ENCODE peak calls at places on chromosome 6, in nine cellular contexts. Y, U, Q, W, V, B, X, C and H are unnamed samples.
A peak's percentile ranks its signal among the peaks of the same experiment; 100 is the strongest.

GRCh38 chr6:154435400-154435945 is 75.0 kb downstream of the CNKSR3 start:
- DNase-seq in Y (no peak), U (no peak), Q (no peak), W (no peak), V (no peak), B (no peak), X (no peak), C (no peak), H (no peak)

GRCh38 chr6:111642463-111643158 is 36.9 kb upstream of the TRAF3IP2 start:
- DNase-seq in Y (peak; percentile 84), U (peak; percentile 65), Q (peak; percentile 27), W (peak; percentile 85), V (peak; percentile 90), B (no peak), X (peak; percentile 69), C (no peak), H (peak; percentile 57)

GRCh38 chr6:107187630-107188029 is 72.3 kb upstream of the BEND3 start:
- DNase-seq in Y (no peak), U (no peak), Q (no peak), W (no peak), V (no peak), B (no peak), X (no peak), C (no peak), H (no peak)

GRCh38 chr6:54602591-54602990 is 244.0 kb upstream of the FAM83B start:
- DNase-seq in Y (no peak), U (no peak), Q (no peak), W (no peak), V (no peak), B (no peak), X (no peak), C (no peak), H (no peak)

GRCh38 chr6:108948252-108948651 is 100.0 kb downstream of the ARMC2 start:
- DNase-seq in Y (no peak), U (no peak), Q (no peak), W (no peak), V (no peak), B (no peak), X (no peak), C (no peak), H (no peak)

GRCh38 chr6:163324326-163324927 is 90.1 kb upstream of the QKI start:
- DNase-seq in Y (no peak), U (no peak), Q (peak; percentile 36), W (no peak), V (no peak), B (no peak), X (no peak), C (no peak), H (no peak)

GRCh38 chr6:10347561-10348327 is 67.1 kb downstream of the TFAP2A start:
- DNase-seq in Y (no peak), U (peak; percentile 99), Q (peak; percentile 36), W (no peak), V (no peak), B (no peak), X (no peak), C (no peak), H (no peak)

GRCh38 chr6:107110200-107110599 is 5.1 kb downstream of the BEND3 start:
- DNase-seq in Y (no peak), U (peak; percentile 12), Q (no peak), W (peak; percentile 71), V (no peak), B (no peak), X (no peak), C (no peak), H (no peak)

GRCh38 chr6:105560611-105561066 is 157.8 kb upstream of the PREP start:
- DNase-seq in Y (peak; percentile 22), U (peak; percentile 90), Q (no peak), W (no peak), V (peak; percentile 58), B (no peak), X (no peak), C (no peak), H (no peak)

GRCh38 chr6:75349262-75349984 is 64.8 kb upstream of the TMEM30A start:
- DNase-seq in Y (peak; percentile 56), U (no peak), Q (no peak), W (peak; percentile 59), V (peak; percentile 27), B (no peak), X (peak; percentile 55), C (no peak), H (peak; percentile 76)
- TF ChIP-seq CTCF in Y (no peak), U (peak; percentile 24), Q (no peak), W (peak; percentile 13), V (peak; percentile 25), B (no peak), X (no peak), C (no peak), H (no peak)

DNA sequence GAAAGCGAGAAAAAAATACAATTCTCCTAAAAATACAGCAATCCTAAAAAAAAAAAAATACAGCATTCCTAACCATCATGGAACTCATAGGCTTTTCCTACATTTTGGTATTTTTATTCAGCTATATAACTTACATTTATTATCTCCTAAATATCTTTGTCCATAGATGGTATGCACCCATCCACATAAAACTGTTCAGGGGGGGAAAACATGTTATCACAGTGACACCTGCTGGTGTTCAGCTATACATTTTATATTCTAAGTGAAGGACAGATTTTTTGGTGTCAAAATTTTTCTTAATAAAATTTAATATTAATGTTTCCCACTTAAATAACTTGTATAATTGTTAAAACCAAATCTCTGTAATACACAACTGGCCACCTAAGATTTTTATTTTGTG is 58.0 kb downstream of the BLOC1S5 start:
- DNase-seq in Y (peak; percentile 76), U (peak; percentile 13), Q (peak; percentile 53), W (peak; percentile 70), V (peak; percentile 74), B (no peak), X (no peak), C (no peak), H (no peak)
- TF ChIP-seq CTCF in Y (peak; percentile 52), U (peak; percentile 49), Q (peak; percentile 69), W (peak; percentile 49), V (peak; percentile 47), B (peak; percentile 62), X (no peak), C (peak; percentile 60), H (peak; percentile 44)

DNA sequence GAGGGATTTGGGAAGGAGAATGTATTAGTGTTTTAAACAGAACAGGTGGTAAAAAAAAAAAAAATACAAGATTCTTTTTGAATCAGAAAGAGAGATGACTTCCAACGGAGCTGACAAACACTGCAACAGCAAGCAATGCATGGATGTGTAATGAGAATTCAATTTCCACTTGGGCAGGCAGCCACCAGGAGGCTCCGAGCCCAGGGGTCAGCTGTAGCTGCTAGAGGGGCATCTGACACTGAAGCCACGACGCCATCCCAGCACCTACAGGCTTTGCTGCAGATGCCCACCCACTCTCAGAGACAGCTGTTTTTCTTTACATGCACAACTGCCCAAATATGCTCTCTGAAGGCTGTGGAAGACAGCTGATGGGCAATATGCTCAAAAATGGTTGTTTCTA is 75.4 kb downstream of the ELOVL5 start:
- DNase-seq in Y (no peak), U (no peak), Q (no peak), W (no peak), V (no peak), B (no peak), X (peak; percentile 16), C (no peak), H (peak; percentile 46)
- TF ChIP-seq CTCF in Y (no peak), U (no peak), Q (no peak), W (peak; percentile 9), V (peak; percentile 1), B (no peak), X (no peak), C (no peak), H (peak; percentile 14)

GRCh38 chr6:73798592-73798991 is 102.6 kb downstream of the CD109 start:
- DNase-seq in Y (peak; percentile 96), U (peak; percentile 85), Q (peak; percentile 31), W (peak; percentile 87), V (peak; percentile 94), B (no peak), X (peak; percentile 13), C (no peak), H (no peak)
- TF ChIP-seq CTCF in Y (peak; percentile 75), U (peak; percentile 51), Q (no peak), W (peak; percentile 48), V (peak; percentile 67), B (no peak), X (no peak), C (no peak), H (no peak)

DNA sequence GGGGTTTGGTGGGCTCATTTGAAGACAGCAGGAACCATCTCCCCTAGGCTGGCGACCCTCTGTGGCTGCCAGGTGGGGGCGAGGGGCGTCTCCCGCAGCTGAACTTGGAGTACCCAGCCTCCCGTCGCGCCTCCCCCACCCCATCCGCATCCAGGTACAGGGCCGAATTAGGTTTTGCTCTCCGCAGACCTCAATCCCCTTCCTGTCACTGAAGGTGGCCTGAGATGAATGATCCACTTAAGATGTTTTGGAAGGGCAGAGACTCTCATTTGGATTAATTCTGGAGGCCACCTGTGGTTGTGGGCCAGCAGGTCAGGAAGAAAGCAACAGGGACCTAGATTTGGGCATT is 493 bp downstream of the CD83 start:
- DNase-seq in Y (no peak), U (no peak), Q (no peak), W (no peak), V (no peak), B (no peak), X (no peak), C (peak; percentile 19), H (no peak)
- TF ChIP-seq CTCF in Y (no peak), U (no peak), Q (no peak), W (no peak), V (no peak), B (no peak), X (no peak), C (no peak), H (no peak)